ENCODE peak calls at places on chromosomes 4 and X, in eight cellular contexts. A is HCT116, H is OCI-LY7, B is neural progenitor cell, K is SK-N-SH, J is PC-3, X is GM23338, T is hepatocyte. Z is an unnamed sample.

GRCh38 chrX:65587616-65588526 is 53.3 kb upstream of the LAS1L start:
- DNase-seq in A (no peak), H (no peak), K (no peak), T (peak), B (no peak), X (no peak), J (peak), Z (peak)

GRCh38 chr4:84503495-84504437 is 4.7 kb upstream of the NKX6-1 start:
- DNase-seq in A (peak), X (peak), K (peak), H (peak), B (peak), J (peak), T (peak), Z (peak)

GRCh38 chr4:74364649-74365491 is at the start of gene EREG:
- DNase-seq in H (no peak), J (no peak), K (peak), A (peak), B (peak), X (peak), T (peak), Z (peak)

GRCh38 chr4:42865572-42866189 is 26.8 kb upstream of the GRXCR1 start:
- DNase-seq in A (peak), B (peak), H (peak), K (peak), J (peak), T (peak), X (peak), Z (peak)

GRCh38 chr4:77092832-77093800 is 17.3 kb upstream of the CCNI start:
- DNase-seq in A (no peak), J (peak), H (peak), T (no peak), K (no peak), X (no peak), B (no peak), Z (peak)

GRCh38 chrX:74535633-74536141 is 78.7 kb downstream of the RLIM start:
- DNase-seq in B (peak), X (peak), A (no peak), J (peak), K (peak), H (no peak), T (peak), Z (peak)

GRCh38 chrX:100615015-100615414 is 21.6 kb downstream of the TSPAN6 start:
- DNase-seq in X (peak), B (peak), H (no peak), T (peak), K (peak), A (peak), J (peak), Z (peak)

GRCh38 chr4:85092943-85093342 is 126.5 kb upstream of the WDFY3 start:
- DNase-seq in X (no peak), H (no peak), T (no peak), J (no peak), A (no peak), K (no peak), B (peak), Z (no peak)

GRCh38 chr4:82745173-82745842 is 53.3 kb downstream of the SCD5 start:
- DNase-seq in X (peak), B (peak), H (no peak), J (no peak), T (no peak), K (no peak), A (no peak), Z (peak)

GRCh38 chr4:128268970-128269369 is 18.6 kb downstream of the PGRMC2 start:
- DNase-seq in H (no peak), B (no peak), A (no peak), J (no peak), T (no peak), K (no peak), X (no peak), Z (no peak)

GRCh38 chr4:174834477-174834876 is 5.4 kb upstream of the GLRA3 start:
- DNase-seq in B (no peak), T (no peak), X (no peak), J (no peak), H (no peak), K (no peak), A (no peak), Z (no peak)

GRCh38 chr4:66273110-66273509 is 602.8 kb upstream of the EPHA5 start:
- DNase-seq in H (no peak), A (no peak), B (no peak), X (no peak), J (no peak), T (no peak), K (no peak), Z (no peak)

GRCh38 chr4:170675568-170676262 is 586.0 kb upstream of the AADAT start:
- DNase-seq in H (no peak), K (no peak), J (peak), T (no peak), B (peak), X (no peak), A (no peak), Z (peak)

GRCh38 chr4:8837181-8837811 is 34.3 kb downstream of the HMX1 start:
- DNase-seq in A (no peak), H (no peak), B (peak), X (peak), K (peak), J (no peak), T (no peak), Z (no peak)

GRCh38 chr4:188218392-188218791 is 79.2 kb downstream of the TRIML1 start:
- DNase-seq in T (no peak), K (no peak), A (no peak), X (peak), J (no peak), B (peak), H (no peak), Z (no peak)

GRCh38 chrX:78708171-78708570 is 39.3 kb upstream of the LPAR4 start:
- DNase-seq in T (peak), A (no peak), H (no peak), J (peak), K (peak), B (peak), X (peak), Z (peak)

GRCh38 chrX:9873952-9874351 is 87.7 kb downstream of the SHROOM2 start:
- DNase-seq in J (peak), T (no peak), K (peak), H (peak), B (peak), A (peak), X (peak), Z (peak)

GRCh38 chr4:184406915-184407314 is 67.4 kb downstream of the IRF2 start:
- DNase-seq in H (peak), J (no peak), B (no peak), X (no peak), K (no peak), T (no peak), A (no peak), Z (no peak)

GRCh38 chr4:158209825-158210807 is at the start of gene TMEM144:
- DNase-seq in A (peak), X (peak), H (no peak), J (peak), K (no peak), T (peak), B (peak), Z (peak)

GRCh38 chr4:6351246-6352000 is 81.8 kb downstream of the WFS1 start:
- DNase-seq in X (no peak), J (no peak), A (no peak), H (no peak), T (no peak), B (no peak), K (no peak), Z (no peak)

GRCh38 chr4:57102050-57102564 is 8.1 kb downstream of the IGFBP7 start:
- DNase-seq in A (no peak), B (no peak), X (no peak), H (no peak), J (peak), T (no peak), K (no peak), Z (peak)

GRCh38 chr4:86500527-86500926 is 93.6 kb upstream of the PTPN13 start:
- DNase-seq in H (no peak), K (no peak), X (no peak), J (peak), A (no peak), T (no peak), B (no peak), Z (peak)

GRCh38 chr4:103934178-103934789 is 214.5 kb upstream of the TACR3 start:
- DNase-seq in T (peak), B (peak), A (peak), X (peak), K (peak), H (peak), J (peak), Z (peak)

GRCh38 chrX:12441376-12442128 is 303.3 kb downstream of the FRMPD4 start:
- DNase-seq in H (no peak), X (no peak), K (no peak), T (no peak), A (no peak), B (no peak), J (peak), Z (peak)

GRCh38 chr4:140568507-140569306 is at the start of gene UCP1:
- DNase-seq in X (peak), K (peak), J (no peak), H (no peak), B (peak), A (no peak), T (peak), Z (peak)

GRCh38 chr4:11748169-11748872 is 319.6 kb upstream of the HS3ST1 start:
- DNase-seq in A (peak), T (peak), X (no peak), K (no peak), J (peak), B (no peak), H (no peak), Z (no peak)

GRCh38 chr4:2583517-2583916 is 47.1 kb downstream of the FAM193A start:
- DNase-seq in J (peak), A (no peak), T (peak), X (no peak), H (no peak), B (no peak), K (no peak), Z (peak)

GRCh38 chrX:15973299-15973698 is 118.7 kb upstream of the AP1S2 start:
- DNase-seq in K (peak), X (peak), J (peak), B (peak), T (peak), H (peak), A (peak), Z (peak)
- TF ChIP-seq EZH2phosphoT487 in K (no peak), X (no peak), J (no peak), B (no peak), T (no peak), H (no peak), A (no peak), Z (no peak)

GRCh38 chr4:181364504-181364903 is 878.7 kb upstream of the TENM3 start:
- DNase-seq in J (no peak), B (no peak), H (no peak), X (no peak), T (no peak), A (no peak), K (no peak), Z (no peak)
- TF ChIP-seq EZH2phosphoT487 in J (no peak), B (no peak), H (no peak), X (no peak), T (no peak), A (no peak), K (no peak), Z (no peak)

DNA sequence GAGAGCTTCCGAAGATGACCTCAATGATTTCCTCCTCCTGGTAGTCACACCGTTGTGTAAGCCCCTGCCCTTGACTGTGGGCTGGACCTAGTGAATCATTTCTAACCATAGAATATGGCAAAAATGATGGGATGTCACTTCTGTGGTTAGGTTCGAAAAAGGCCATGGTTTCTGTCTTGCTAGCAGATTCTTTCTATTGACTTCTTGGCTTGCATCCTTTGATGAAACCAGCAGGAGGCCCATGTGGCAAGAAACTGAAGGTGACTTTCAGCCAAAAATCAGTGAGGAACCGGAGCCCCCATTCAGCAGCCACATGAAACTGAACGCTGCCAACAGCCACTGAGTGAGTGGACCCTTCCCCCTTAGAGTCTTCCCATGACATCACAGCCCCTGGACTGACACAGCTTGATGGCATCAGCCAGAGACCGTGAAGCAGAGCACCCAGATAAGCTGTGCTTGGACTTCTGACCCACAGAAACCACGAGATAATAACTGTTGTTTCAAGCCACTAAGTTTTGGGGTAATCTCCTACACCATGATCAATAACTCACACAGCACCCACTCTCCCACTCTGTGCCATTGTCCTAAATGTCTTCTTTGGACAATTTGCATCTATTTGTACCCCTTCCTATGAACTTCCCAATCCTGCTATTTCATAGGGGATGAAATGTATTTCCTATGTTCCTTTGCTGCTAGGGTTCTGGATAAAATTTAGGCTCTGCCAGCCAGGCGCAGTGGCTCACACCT is 148.0 kb upstream of the STX18 start:
- DNase-seq in X (no peak), H (no peak), K (no peak), A (no peak), B (no peak), J (no peak), T (no peak), Z (no peak)
- TF ChIP-seq EZH2phosphoT487 in X (no peak), H (no peak), K (no peak), A (no peak), B (no peak), J (no peak), T (no peak), Z (no peak)

DNA sequence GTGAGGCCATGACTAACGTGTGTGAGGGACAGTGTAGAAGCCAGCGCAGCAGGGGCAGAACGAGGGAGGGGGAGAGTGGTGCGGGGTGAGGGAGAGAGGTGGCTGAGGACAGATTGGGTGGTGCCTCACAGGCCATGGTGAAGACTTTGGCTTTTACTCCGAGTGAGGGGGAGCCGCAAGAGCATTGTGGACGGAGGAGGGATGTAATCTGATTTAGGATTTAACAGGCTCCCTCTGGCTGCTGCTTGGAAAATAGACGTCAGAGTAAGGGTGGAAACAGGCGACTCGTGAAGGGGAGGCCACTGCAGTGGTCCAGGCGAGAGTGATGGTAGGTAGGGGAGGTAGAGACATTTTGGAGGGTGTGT is 13.0 kb downstream of the PPP1R3F start:
- DNase-seq in H (no peak), J (no peak), B (peak), T (peak), A (peak), K (peak), X (peak), Z (peak)
- TF ChIP-seq EZH2phosphoT487 in H (no peak), J (no peak), B (no peak), T (no peak), A (no peak), K (no peak), X (no peak), Z (no peak)